ENCODE peak calls at places on chromosomes 13 and 19, in five cellular contexts. One of them, this sample, is unnamed.

GRCh38 chr13:109782823-109783411 is 3.5 kb downstream of the IRS2 start:
- DNase-seq in fibroblast of pulmonary artery: no peak
- DNase-seq in HFF-Myc: no peak
- DNase-seq in GM12892: no peak
- DNase-seq in activated CD4-positive, alpha-beta T cell treated with anti-CD3 and anti-CD28 coated beads for 36 hours: no peak
- DNase-seq in this sample: no peak

GRCh38 chr13:22562116-22562515 is 618.7 kb upstream of the SGCG start:
- DNase-seq in fibroblast of pulmonary artery: no peak
- DNase-seq in HFF-Myc: no peak
- DNase-seq in activated CD4-positive, alpha-beta T cell treated with anti-CD3 and anti-CD28 coated beads for 36 hours: no peak
- DNase-seq in GM12892: no peak
- DNase-seq in this sample: no peak

GRCh38 chr13:79867248-79867647 is 386.3 kb downstream of the NDFIP2 start:
- DNase-seq in GM12892: no peak
- DNase-seq in fibroblast of pulmonary artery: peak
- DNase-seq in HFF-Myc: no peak
- DNase-seq in activated CD4-positive, alpha-beta T cell treated with anti-CD3 and anti-CD28 coated beads for 36 hours: no peak
- DNase-seq in this sample: no peak

GRCh38 chr19:45779231-45780145 is 2.8 kb downstream of the DMPK start:
- DNase-seq in fibroblast of pulmonary artery: peak
- DNase-seq in HFF-Myc: no peak
- DNase-seq in GM12892: peak
- DNase-seq in activated CD4-positive, alpha-beta T cell treated with anti-CD3 and anti-CD28 coated beads for 36 hours: peak
- DNase-seq in this sample: no peak

GRCh38 chr13:26558074-26558805 is 757 bp downstream of the WASF3 start:
- DNase-seq in GM12892: no peak
- DNase-seq in fibroblast of pulmonary artery: peak
- DNase-seq in HFF-Myc: no peak
- DNase-seq in activated CD4-positive, alpha-beta T cell treated with anti-CD3 and anti-CD28 coated beads for 36 hours: no peak
- DNase-seq in this sample: no peak

GRCh38 chr13:67228909-67229308 is 1.2 kb downstream of the PCDH9 start:
- DNase-seq in activated CD4-positive, alpha-beta T cell treated with anti-CD3 and anti-CD28 coated beads for 36 hours: no peak
- DNase-seq in fibroblast of pulmonary artery: peak
- DNase-seq in HFF-Myc: no peak
- DNase-seq in GM12892: no peak
- DNase-seq in this sample: no peak

GRCh38 chr13:107361666-107362065 is 793.7 kb upstream of the ARGLU1 start:
- DNase-seq in HFF-Myc: no peak
- DNase-seq in GM12892: no peak
- DNase-seq in fibroblast of pulmonary artery: peak
- DNase-seq in activated CD4-positive, alpha-beta T cell treated with anti-CD3 and anti-CD28 coated beads for 36 hours: no peak
- DNase-seq in this sample: no peak

GRCh38 chr19:30896551-30896950 is 452.7 kb downstream of the TSHZ3 start:
- DNase-seq in fibroblast of pulmonary artery: no peak
- DNase-seq in HFF-Myc: no peak
- DNase-seq in GM12892: no peak
- DNase-seq in activated CD4-positive, alpha-beta T cell treated with anti-CD3 and anti-CD28 coated beads for 36 hours: no peak
- DNase-seq in this sample: no peak

GRCh38 chr13:52784591-52785340 is 45.1 kb upstream of the CNMD start:
- DNase-seq in GM12892: no peak
- DNase-seq in HFF-Myc: no peak
- DNase-seq in activated CD4-positive, alpha-beta T cell treated with anti-CD3 and anti-CD28 coated beads for 36 hours: no peak
- DNase-seq in fibroblast of pulmonary artery: no peak
- DNase-seq in this sample: no peak

GRCh38 chr13:38334845-38335244 is 14.8 kb upstream of the UFM1 start:
- DNase-seq in fibroblast of pulmonary artery: no peak
- DNase-seq in HFF-Myc: no peak
- DNase-seq in GM12892: no peak
- DNase-seq in activated CD4-positive, alpha-beta T cell treated with anti-CD3 and anti-CD28 coated beads for 36 hours: no peak
- DNase-seq in this sample: no peak

GRCh38 chr19:11265785-11266236 is 3.5 kb upstream of the DOCK6 start:
- DNase-seq in HFF-Myc: no peak
- DNase-seq in GM12892: no peak
- DNase-seq in fibroblast of pulmonary artery: no peak
- DNase-seq in activated CD4-positive, alpha-beta T cell treated with anti-CD3 and anti-CD28 coated beads for 36 hours: no peak
- DNase-seq in this sample: no peak

GRCh38 chr13:111845621-111846351 is 221.2 kb upstream of the SOX1 start:
- DNase-seq in HFF-Myc: no peak
- DNase-seq in GM12892: no peak
- DNase-seq in activated CD4-positive, alpha-beta T cell treated with anti-CD3 and anti-CD28 coated beads for 36 hours: no peak
- DNase-seq in fibroblast of pulmonary artery: no peak
- DNase-seq in this sample: no peak

GRCh38 chr13:31970237-31970930 is 61.2 kb upstream of the FRY start:
- DNase-seq in fibroblast of pulmonary artery: peak
- DNase-seq in activated CD4-positive, alpha-beta T cell treated with anti-CD3 and anti-CD28 coated beads for 36 hours: no peak
- DNase-seq in GM12892: no peak
- DNase-seq in HFF-Myc: no peak
- DNase-seq in this sample: no peak